ENCODE peak calls at places on chromosomes 12 and 14, in four cellular contexts. One of them, this sample, is unnamed.

GRCh38 chr12:77354766-77355362 is 289.5 kb upstream of the E2F7 start:
- DNase-seq in AG09309: no peak
- DNase-seq in glutamatergic neuron: no peak
- DNase-seq in GM12865: no peak
- DNase-seq in this sample: no peak

GRCh38 chr14:93742761-93743160 is 45.5 kb downstream of the PRIMA1 start:
- DNase-seq in AG09309: no peak
- DNase-seq in glutamatergic neuron: no peak
- DNase-seq in GM12865: no peak
- DNase-seq in this sample: no peak

GRCh38 chr12:122207391-122207790 is 3.9 kb downstream of the B3GNT4 start:
- DNase-seq in AG09309: no peak
- DNase-seq in glutamatergic neuron: no peak
- DNase-seq in GM12865: no peak
- DNase-seq in this sample: no peak

GRCh38 chr14:60652674-60653387 is 3.6 kb upstream of the SIX1 start:
- DNase-seq in AG09309: no peak
- DNase-seq in glutamatergic neuron: peak; percentile 55
- DNase-seq in GM12865: no peak
- DNase-seq in this sample: peak; percentile 67

GRCh38 chr14:30214456-30215090 is 286.9 kb upstream of the PRKD1 start:
- DNase-seq in AG09309: no peak
- DNase-seq in glutamatergic neuron: no peak
- DNase-seq in GM12865: peak; percentile 42
- DNase-seq in this sample: peak; percentile 12

GRCh38 chr14:37985826-37986470 is 221.8 kb upstream of the SSTR1 start:
- DNase-seq in AG09309: peak; percentile 27
- DNase-seq in glutamatergic neuron: peak; percentile 21
- DNase-seq in GM12865: peak; percentile 12
- DNase-seq in this sample: peak; percentile 54

GRCh38 chr14:24298892-24299254 is 707 bp downstream of the DHRS1 start:
- DNase-seq in AG09309: peak; percentile 13
- DNase-seq in glutamatergic neuron: no peak
- DNase-seq in GM12865: no peak
- DNase-seq in this sample: no peak

GRCh38 chr12:57154804-57155434 is 7.5 kb upstream of the LRP1-AS start:
- DNase-seq in AG09309: no peak
- DNase-seq in glutamatergic neuron: no peak
- DNase-seq in GM12865: peak; percentile 18
- DNase-seq in this sample: no peak

GRCh38 chr14:85399196-85399595 is 130.7 kb upstream of the FLRT2 start:
- DNase-seq in AG09309: no peak
- DNase-seq in glutamatergic neuron: no peak
- DNase-seq in GM12865: no peak
- DNase-seq in this sample: no peak

DNA sequence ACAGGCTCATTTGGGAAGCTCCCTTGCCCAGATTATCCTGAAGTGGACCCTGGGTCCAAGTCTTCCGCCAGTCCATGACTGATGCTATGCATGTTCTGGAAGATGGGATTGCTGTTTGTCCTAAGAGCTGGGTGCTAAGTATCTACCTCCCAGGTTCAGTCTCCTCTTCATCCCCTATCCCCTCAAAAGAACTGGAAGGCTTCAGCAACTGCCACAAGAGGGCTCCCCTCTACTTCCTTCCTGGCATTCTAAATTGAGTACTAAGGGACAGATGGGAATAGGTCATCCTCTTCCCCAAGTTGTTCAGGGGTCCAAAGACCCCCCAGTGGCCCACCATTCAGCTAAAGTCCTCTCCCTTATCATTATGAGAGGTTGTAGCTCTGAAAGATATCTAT is 9.0 kb upstream of the FKBP11 start:
- DNase-seq in AG09309: no peak
- DNase-seq in glutamatergic neuron: no peak
- DNase-seq in GM12865: no peak
- DNase-seq in this sample: no peak
- TF ChIP-seq CTCF in AG09309: peak; percentile 40
- TF ChIP-seq CTCF in glutamatergic neuron: no peak
- TF ChIP-seq CTCF in GM12865: peak; percentile 26
- TF ChIP-seq CTCF in this sample: no peak

GRCh38 chr12:113103756-113104450 is 31.7 kb downstream of the RASAL1 start:
- DNase-seq in AG09309: no peak
- DNase-seq in glutamatergic neuron: no peak
- DNase-seq in GM12865: no peak
- DNase-seq in this sample: peak; percentile 53
- TF ChIP-seq CTCF in AG09309: no peak
- TF ChIP-seq CTCF in glutamatergic neuron: no peak
- TF ChIP-seq CTCF in GM12865: no peak
- TF ChIP-seq CTCF in this sample: no peak

GRCh38 chr14:47438650-47439140 is 236.7 kb downstream of the MDGA2 start:
- DNase-seq in AG09309: no peak
- DNase-seq in glutamatergic neuron: no peak
- DNase-seq in GM12865: no peak
- DNase-seq in this sample: no peak

GRCh38 chr14:47447076-47447475 is 228.3 kb downstream of the MDGA2 start:
- DNase-seq in AG09309: no peak
- DNase-seq in glutamatergic neuron: no peak
- DNase-seq in GM12865: no peak
- DNase-seq in this sample: no peak

GRCh38 chr14:47439953-47440352 is 235.5 kb downstream of the MDGA2 start:
- DNase-seq in AG09309: no peak
- DNase-seq in glutamatergic neuron: peak; percentile 36
- DNase-seq in GM12865: no peak
- DNase-seq in this sample: no peak

GRCh38 chr14:47442206-47442605 is 233.2 kb downstream of the MDGA2 start:
- DNase-seq in AG09309: no peak
- DNase-seq in glutamatergic neuron: peak; percentile 17
- DNase-seq in GM12865: no peak
- DNase-seq in this sample: peak; percentile 6
- TF ChIP-seq CTCF in AG09309: no peak
- TF ChIP-seq CTCF in glutamatergic neuron: no peak
- TF ChIP-seq CTCF in GM12865: no peak
- TF ChIP-seq CTCF in this sample: peak; percentile 35

DNA sequence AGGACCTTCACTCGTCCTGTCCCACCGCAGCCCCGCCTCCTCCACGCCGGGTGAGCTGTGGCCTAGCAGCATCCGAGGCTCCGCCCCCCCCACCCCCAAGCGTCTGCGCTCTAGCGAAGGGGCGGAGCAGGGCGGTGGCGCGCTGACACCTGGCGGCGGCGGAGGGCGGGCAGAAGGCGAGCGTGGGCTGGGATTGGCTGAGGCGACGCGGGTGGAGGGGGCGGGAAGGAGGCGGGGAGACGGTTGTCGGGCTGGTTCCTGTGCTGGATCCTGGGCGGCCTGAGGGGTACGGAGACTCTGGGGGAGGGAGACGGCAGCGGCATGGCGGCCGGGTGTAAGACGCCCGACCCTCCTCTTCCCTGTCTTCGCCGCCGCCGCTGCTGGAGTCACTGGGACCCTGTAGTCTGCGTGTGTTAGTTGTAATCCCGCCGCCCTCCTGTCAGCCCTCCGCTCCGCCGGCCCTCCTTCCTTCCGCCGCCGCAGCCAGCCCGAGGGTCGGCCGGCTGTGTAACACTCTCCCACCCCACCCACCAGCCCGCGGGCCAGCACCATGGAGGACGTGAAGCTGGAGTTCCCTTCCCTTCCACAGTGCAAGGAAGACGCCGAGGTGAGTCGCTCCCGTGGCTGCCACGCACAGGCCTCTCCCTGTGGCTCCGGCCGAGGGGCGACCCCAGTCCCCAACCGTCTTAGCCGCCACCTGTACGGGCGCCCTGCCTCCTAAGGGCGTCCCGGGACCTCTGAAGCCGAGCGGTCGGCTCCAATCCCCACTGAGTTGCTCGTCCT is at the start of gene STYX:
- DNase-seq in AG09309: peak; percentile 83
- DNase-seq in glutamatergic neuron: peak; percentile 100
- DNase-seq in GM12865: peak; percentile 99
- DNase-seq in this sample: peak; percentile 100
- TF ChIP-seq CTCF in AG09309: no peak
- TF ChIP-seq CTCF in glutamatergic neuron: no peak
- TF ChIP-seq CTCF in GM12865: no peak
- TF ChIP-seq CTCF in this sample: no peak

GRCh38 chr12:41563044-41563443 is 374.9 kb downstream of the PDZRN4 start:
- DNase-seq in AG09309: no peak
- DNase-seq in glutamatergic neuron: no peak
- DNase-seq in GM12865: no peak
- DNase-seq in this sample: no peak

GRCh38 chr12:41566703-41567102 is 378.6 kb downstream of the PDZRN4 start:
- DNase-seq in AG09309: no peak
- DNase-seq in glutamatergic neuron: no peak
- DNase-seq in GM12865: no peak
- DNase-seq in this sample: no peak

DNA sequence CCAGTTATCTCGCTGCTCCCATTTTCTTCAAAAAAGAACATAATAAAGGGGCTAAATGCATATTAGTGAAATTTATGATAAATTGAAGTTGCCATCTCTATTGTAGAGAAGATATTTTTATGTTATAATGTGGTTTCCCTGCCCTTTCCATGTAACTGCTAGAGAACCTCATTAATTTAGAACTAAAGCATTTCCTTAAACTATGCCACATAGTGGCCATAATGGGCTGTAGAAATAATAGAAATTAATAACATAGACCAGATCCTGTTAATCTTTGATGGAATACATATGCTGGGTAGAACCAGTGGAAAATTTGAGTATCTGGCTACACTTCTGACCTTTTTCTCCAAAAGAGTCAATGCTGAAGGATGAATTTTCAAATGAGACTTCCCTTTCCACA is 376.7 kb downstream of the PDZRN4 start:
- DNase-seq in AG09309: no peak
- DNase-seq in glutamatergic neuron: no peak
- DNase-seq in GM12865: no peak
- DNase-seq in this sample: no peak
- TF ChIP-seq CTCF in AG09309: no peak
- TF ChIP-seq CTCF in glutamatergic neuron: no peak
- TF ChIP-seq CTCF in GM12865: no peak
- TF ChIP-seq CTCF in this sample: no peak

DNA sequence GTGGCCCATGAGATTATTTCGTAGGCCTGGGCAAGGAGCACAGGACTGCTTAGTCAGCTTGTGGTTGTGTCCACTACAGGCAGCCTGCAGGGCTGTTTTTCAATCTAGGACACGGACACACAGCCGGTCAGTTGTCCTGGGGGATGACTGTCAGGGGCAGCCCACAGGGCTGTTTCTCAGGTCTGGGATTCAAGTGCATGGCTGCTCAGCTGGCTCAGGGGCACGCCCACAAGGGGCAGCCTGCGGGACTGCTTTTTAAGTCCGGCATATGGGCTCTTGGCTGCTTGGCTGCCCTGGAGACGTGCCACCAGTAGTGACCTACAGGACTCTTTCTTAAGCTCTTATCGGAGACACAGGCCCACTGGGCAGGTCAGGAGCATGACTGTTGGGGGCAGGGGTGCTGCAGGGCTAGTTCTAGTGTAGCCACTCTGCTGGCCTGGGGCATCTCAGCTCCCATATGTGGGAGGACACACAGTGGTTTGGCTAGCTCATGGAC is 26.6 kb upstream of the GTF2A1 start:
- DNase-seq in AG09309: no peak
- DNase-seq in glutamatergic neuron: no peak
- DNase-seq in GM12865: no peak
- DNase-seq in this sample: no peak
- TF ChIP-seq CTCF in AG09309: no peak
- TF ChIP-seq CTCF in glutamatergic neuron: no peak
- TF ChIP-seq CTCF in GM12865: no peak
- TF ChIP-seq CTCF in this sample: no peak

GRCh38 chr14:100709252-100709955 is 17.3 kb upstream of the DLK1 start:
- DNase-seq in AG09309: no peak
- DNase-seq in glutamatergic neuron: no peak
- DNase-seq in GM12865: no peak
- DNase-seq in this sample: peak; percentile 67
- TF ChIP-seq CTCF in AG09309: no peak
- TF ChIP-seq CTCF in glutamatergic neuron: no peak
- TF ChIP-seq CTCF in GM12865: no peak
- TF ChIP-seq CTCF in this sample: no peak

DNA sequence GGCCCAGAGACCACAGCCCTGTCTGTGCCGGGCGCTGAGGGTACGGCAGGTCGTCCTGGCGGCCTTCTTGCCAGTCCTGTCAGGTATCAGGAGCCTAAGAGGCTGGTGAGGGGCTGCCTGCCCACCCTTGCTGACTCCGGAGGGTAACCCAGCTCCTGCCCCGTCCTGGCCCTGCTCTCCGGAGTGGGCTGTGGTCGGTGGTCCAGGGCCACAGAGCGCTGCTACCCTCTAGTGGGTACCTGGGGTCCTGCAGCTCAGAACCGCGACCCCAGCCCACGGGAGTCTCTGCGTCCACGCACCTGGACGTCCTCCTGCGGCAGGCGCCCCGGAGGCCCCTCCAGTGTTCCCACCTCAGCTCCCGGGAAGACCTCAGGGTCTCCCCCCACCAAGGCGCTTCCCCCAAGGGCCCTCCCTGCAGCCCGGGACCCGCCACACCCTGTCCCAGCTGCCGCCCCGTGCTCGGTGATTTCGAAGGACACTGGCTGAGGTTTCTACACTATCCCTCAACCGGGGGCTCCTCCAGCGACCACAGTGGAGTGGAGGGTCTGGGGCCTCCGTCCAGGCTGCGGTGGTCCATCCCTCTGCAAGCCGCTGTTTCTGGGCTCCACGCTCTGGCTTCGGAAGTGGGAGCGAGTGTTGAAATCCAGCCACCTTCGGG is 75.9 kb upstream of the FBRSL1 start:
- DNase-seq in AG09309: no peak
- DNase-seq in glutamatergic neuron: peak; percentile 79
- DNase-seq in GM12865: no peak
- DNase-seq in this sample: peak; percentile 76
- TF ChIP-seq CTCF in AG09309: peak; percentile 53
- TF ChIP-seq CTCF in glutamatergic neuron: peak; percentile 88
- TF ChIP-seq CTCF in GM12865: peak; percentile 59
- TF ChIP-seq CTCF in this sample: peak; percentile 94

GRCh38 chr12:754871-755562 is 2.6 kb downstream of the WNK1 start:
- DNase-seq in AG09309: no peak
- DNase-seq in glutamatergic neuron: no peak
- DNase-seq in GM12865: peak; percentile 65
- DNase-seq in this sample: no peak
- TF ChIP-seq CTCF in AG09309: peak; percentile 47
- TF ChIP-seq CTCF in glutamatergic neuron: peak; percentile 45
- TF ChIP-seq CTCF in GM12865: peak; percentile 32
- TF ChIP-seq CTCF in this sample: peak; percentile 36

GRCh38 chr14:105537580-105538474 is 11.4 kb downstream of the TMEM121 start:
- DNase-seq in AG09309: no peak
- DNase-seq in glutamatergic neuron: peak; percentile 56
- DNase-seq in GM12865: peak; percentile 54
- DNase-seq in this sample: peak; percentile 75
- TF ChIP-seq CTCF in AG09309: peak; percentile 95
- TF ChIP-seq CTCF in glutamatergic neuron: peak; percentile 88
- TF ChIP-seq CTCF in GM12865: peak; percentile 97
- TF ChIP-seq CTCF in this sample: peak; percentile 89